ENCODE peak calls at places on chromosomes 4 and X, in six cellular contexts. One of them, this sample, is unnamed. For H3F3A, the result is how much of the 10 kb centered on the place peaks cover.

GRCh38 chrX:72358313-72358712 is 52.6 kb upstream of the CITED1 start:
- DNase-seq in MM.1S: no peak
- DNase-seq in PC-9: no peak
- DNase-seq in neural progenitor cell: no peak
- DNase-seq in GM23338: no peak
- DNase-seq in GM23248: peak
- DNase-seq in this sample: peak

GRCh38 chrX:107827137-107827831 is 1.6 kb downstream of the MID2 start:
- DNase-seq in GM23338: no peak
- DNase-seq in PC-9: no peak
- DNase-seq in GM23248: peak
- DNase-seq in neural progenitor cell: no peak
- DNase-seq in MM.1S: no peak
- DNase-seq in this sample: no peak

GRCh38 chr4:113390850-113391249 is 341.4 kb downstream of the ANK2 start:
- DNase-seq in MM.1S: no peak
- DNase-seq in neural progenitor cell: no peak
- DNase-seq in GM23248: no peak
- DNase-seq in PC-9: no peak
- DNase-seq in GM23338: no peak
- DNase-seq in this sample: no peak

GRCh38 chr4:1708581-1708980 is 3.5 kb downstream of the SLBP start:
- DNase-seq in neural progenitor cell: no peak
- DNase-seq in PC-9: no peak
- DNase-seq in MM.1S: no peak
- DNase-seq in GM23338: no peak
- DNase-seq in GM23248: no peak
- DNase-seq in this sample: no peak

GRCh38 chr4:20288846-20289512 is 37.3 kb downstream of the SLIT2 start:
- DNase-seq in neural progenitor cell: no peak
- DNase-seq in PC-9: no peak
- DNase-seq in GM23338: no peak
- DNase-seq in MM.1S: no peak
- DNase-seq in GM23248: peak
- DNase-seq in this sample: peak

GRCh38 chrX:69388526-69388925 is 115.6 kb upstream of the NALF2 start:
- DNase-seq in GM23248: no peak
- DNase-seq in MM.1S: no peak
- DNase-seq in GM23338: no peak
- DNase-seq in PC-9: no peak
- DNase-seq in neural progenitor cell: no peak
- DNase-seq in this sample: no peak

GRCh38 chr4:146059153-146059552 is 116.4 kb upstream of the LSM6 start:
- DNase-seq in GM23338: no peak
- DNase-seq in neural progenitor cell: no peak
- DNase-seq in GM23248: no peak
- DNase-seq in MM.1S: no peak
- DNase-seq in PC-9: no peak
- DNase-seq in this sample: no peak

GRCh38 chrX:104854188-104854587 is 288.2 kb downstream of the IL1RAPL2 start:
- DNase-seq in neural progenitor cell: no peak
- DNase-seq in MM.1S: no peak
- DNase-seq in GM23248: no peak
- DNase-seq in PC-9: no peak
- DNase-seq in GM23338: no peak
- DNase-seq in this sample: peak

GRCh38 chrX:46722742-46723568 is 36.0 kb downstream of the SLC9A7 start:
- DNase-seq in neural progenitor cell: no peak
- DNase-seq in GM23338: no peak
- DNase-seq in GM23248: peak
- DNase-seq in MM.1S: no peak
- DNase-seq in PC-9: no peak
- DNase-seq in this sample: peak

GRCh38 chr4:7980036-7980435 is 40.4 kb upstream of the AFAP1 start:
- DNase-seq in PC-9: no peak
- DNase-seq in GM23338: no peak
- DNase-seq in neural progenitor cell: no peak
- DNase-seq in MM.1S: no peak
- DNase-seq in GM23248: peak
- DNase-seq in this sample: peak

GRCh38 chr4:158290912-158291311 is 80.6 kb downstream of the TMEM144 start:
- DNase-seq in PC-9: no peak
- DNase-seq in neural progenitor cell: no peak
- DNase-seq in GM23248: no peak
- DNase-seq in GM23338: no peak
- DNase-seq in MM.1S: no peak
- DNase-seq in this sample: no peak

GRCh38 chr4:16685536-16685935 is 212.9 kb downstream of the LDB2 start:
- DNase-seq in neural progenitor cell: no peak
- DNase-seq in GM23338: no peak
- DNase-seq in GM23248: peak
- DNase-seq in MM.1S: no peak
- DNase-seq in PC-9: no peak
- DNase-seq in this sample: no peak

GRCh38 chr4:16687845-16688244 is 210.6 kb downstream of the LDB2 start:
- DNase-seq in PC-9: no peak
- DNase-seq in MM.1S: no peak
- DNase-seq in GM23338: no peak
- DNase-seq in GM23248: no peak
- DNase-seq in neural progenitor cell: no peak
- DNase-seq in this sample: peak

GRCh38 chr4:16684083-16684482 is 214.4 kb downstream of the LDB2 start:
- DNase-seq in neural progenitor cell: no peak
- DNase-seq in GM23248: peak
- DNase-seq in PC-9: no peak
- DNase-seq in MM.1S: no peak
- DNase-seq in GM23338: no peak
- DNase-seq in this sample: no peak

GRCh38 chr4:16687011-16687410 is 211.4 kb downstream of the LDB2 start:
- DNase-seq in GM23338: no peak
- DNase-seq in MM.1S: no peak
- DNase-seq in PC-9: no peak
- DNase-seq in neural progenitor cell: no peak
- DNase-seq in GM23248: no peak
- DNase-seq in this sample: no peak

GRCh38 chr4:16686195-16686594 is 212.2 kb downstream of the LDB2 start:
- DNase-seq in neural progenitor cell: no peak
- DNase-seq in MM.1S: no peak
- DNase-seq in GM23338: no peak
- DNase-seq in PC-9: no peak
- DNase-seq in GM23248: peak
- DNase-seq in this sample: peak
- H2AFZ ChIP-seq in neural progenitor cell: no peak
- H2AFZ ChIP-seq in MM.1S: no peak
- H2AFZ ChIP-seq in GM23338: no peak
- H2AFZ ChIP-seq in PC-9: no peak
- H2AFZ ChIP-seq in GM23248: peak
- H2AFZ ChIP-seq in this sample: no peak

DNA sequence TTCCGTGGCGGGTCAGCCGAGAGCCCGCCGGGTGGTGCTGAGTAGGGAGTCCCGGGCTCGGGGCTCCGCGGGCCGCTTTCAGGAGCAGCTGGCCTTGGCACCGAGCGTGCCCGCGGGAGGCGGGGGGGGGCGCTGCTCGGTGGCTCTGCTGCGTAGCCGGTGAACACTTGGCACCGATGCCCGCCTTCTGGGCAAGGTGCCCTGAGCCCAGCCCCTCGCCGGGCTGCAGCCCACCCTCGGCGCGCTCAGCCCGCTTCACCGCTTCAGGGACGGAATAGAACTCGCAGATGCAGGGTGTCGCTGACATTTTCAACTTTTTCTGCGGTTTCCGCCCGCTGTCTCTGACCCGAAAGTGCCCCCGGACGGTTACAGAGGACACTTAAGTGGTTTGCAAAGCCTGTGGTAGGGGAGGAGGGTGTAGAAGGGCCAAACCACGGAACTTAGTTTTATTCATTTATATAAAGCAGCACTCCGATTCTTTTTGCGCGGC is 659 bp downstream of the CD38 start:
- DNase-seq in MM.1S: peak
- DNase-seq in GM23248: peak
- DNase-seq in GM23338: peak
- DNase-seq in PC-9: peak
- DNase-seq in neural progenitor cell: no peak
- DNase-seq in this sample: no peak
- H3F3A ChIP-seq in MM.1S: under half
- H3F3A ChIP-seq in GM23248: under half
- H3F3A ChIP-seq in GM23338: under half
- H3F3A ChIP-seq in PC-9: under half
- H3F3A ChIP-seq in neural progenitor cell: under half
- H3F3A ChIP-seq in this sample: under half

DNA sequence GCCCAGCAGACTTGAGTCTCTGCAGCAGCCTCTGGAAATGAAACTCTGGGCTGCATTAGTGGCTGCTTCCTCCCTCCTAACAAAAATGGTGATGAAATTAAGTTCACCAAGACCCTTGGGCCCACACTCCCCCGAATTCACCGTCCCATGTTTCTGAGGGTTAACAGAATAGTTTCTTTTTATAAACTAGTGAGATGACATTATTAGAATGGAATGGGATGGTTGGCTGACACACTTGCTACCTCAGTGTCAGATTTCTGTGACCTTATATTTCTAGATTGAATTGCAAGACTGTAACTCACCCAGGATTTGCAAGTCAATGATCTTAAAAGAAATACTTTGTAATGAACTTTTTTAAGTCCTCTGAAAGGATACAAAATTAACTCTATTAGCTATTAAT is 127.1 kb downstream of the SHROOM3 start:
- DNase-seq in PC-9: no peak
- DNase-seq in GM23338: no peak
- DNase-seq in MM.1S: no peak
- DNase-seq in GM23248: peak
- DNase-seq in neural progenitor cell: no peak
- DNase-seq in this sample: peak
- H2AFZ ChIP-seq in PC-9: no peak
- H2AFZ ChIP-seq in GM23338: no peak
- H2AFZ ChIP-seq in MM.1S: no peak
- H2AFZ ChIP-seq in GM23248: peak
- H2AFZ ChIP-seq in neural progenitor cell: no peak
- H2AFZ ChIP-seq in this sample: peak

GRCh38 chr4:40246938-40247337 is 50.1 kb downstream of the RHOH start:
- DNase-seq in MM.1S: no peak
- DNase-seq in GM23338: no peak
- DNase-seq in neural progenitor cell: no peak
- DNase-seq in GM23248: no peak
- DNase-seq in PC-9: no peak
- DNase-seq in this sample: no peak
- H3F3A ChIP-seq in MM.1S: under half
- H3F3A ChIP-seq in GM23338: under half
- H3F3A ChIP-seq in neural progenitor cell: under half
- H3F3A ChIP-seq in GM23248: under half
- H3F3A ChIP-seq in PC-9: under half
- H3F3A ChIP-seq in this sample: under half

GRCh38 chr4:27081675-27082579 is 221.3 kb downstream of the STIM2 start:
- DNase-seq in MM.1S: peak
- DNase-seq in GM23248: no peak
- DNase-seq in GM23338: no peak
- DNase-seq in PC-9: no peak
- DNase-seq in neural progenitor cell: no peak
- DNase-seq in this sample: no peak

GRCh38 chr4:27087306-27088045 is 226.8 kb downstream of the STIM2 start:
- DNase-seq in GM23248: no peak
- DNase-seq in GM23338: peak
- DNase-seq in PC-9: no peak
- DNase-seq in neural progenitor cell: no peak
- DNase-seq in MM.1S: no peak
- DNase-seq in this sample: no peak

GRCh38 chr4:27088491-27088890 is 227.8 kb downstream of the STIM2 start:
- DNase-seq in PC-9: no peak
- DNase-seq in MM.1S: no peak
- DNase-seq in GM23248: no peak
- DNase-seq in GM23338: no peak
- DNase-seq in neural progenitor cell: no peak
- DNase-seq in this sample: no peak

GRCh38 chr4:27082786-27083185 is 222.1 kb downstream of the STIM2 start:
- DNase-seq in PC-9: no peak
- DNase-seq in GM23338: no peak
- DNase-seq in neural progenitor cell: no peak
- DNase-seq in GM23248: no peak
- DNase-seq in MM.1S: no peak
- DNase-seq in this sample: no peak

GRCh38 chr4:27084685-27085356 is 224.2 kb downstream of the STIM2 start:
- DNase-seq in PC-9: no peak
- DNase-seq in neural progenitor cell: peak
- DNase-seq in MM.1S: peak
- DNase-seq in GM23338: peak
- DNase-seq in GM23248: peak
- DNase-seq in this sample: peak
- H2AFZ ChIP-seq in PC-9: no peak
- H2AFZ ChIP-seq in neural progenitor cell: peak
- H2AFZ ChIP-seq in MM.1S: peak
- H2AFZ ChIP-seq in GM23338: peak
- H2AFZ ChIP-seq in GM23248: peak
- H2AFZ ChIP-seq in this sample: peak

DNA sequence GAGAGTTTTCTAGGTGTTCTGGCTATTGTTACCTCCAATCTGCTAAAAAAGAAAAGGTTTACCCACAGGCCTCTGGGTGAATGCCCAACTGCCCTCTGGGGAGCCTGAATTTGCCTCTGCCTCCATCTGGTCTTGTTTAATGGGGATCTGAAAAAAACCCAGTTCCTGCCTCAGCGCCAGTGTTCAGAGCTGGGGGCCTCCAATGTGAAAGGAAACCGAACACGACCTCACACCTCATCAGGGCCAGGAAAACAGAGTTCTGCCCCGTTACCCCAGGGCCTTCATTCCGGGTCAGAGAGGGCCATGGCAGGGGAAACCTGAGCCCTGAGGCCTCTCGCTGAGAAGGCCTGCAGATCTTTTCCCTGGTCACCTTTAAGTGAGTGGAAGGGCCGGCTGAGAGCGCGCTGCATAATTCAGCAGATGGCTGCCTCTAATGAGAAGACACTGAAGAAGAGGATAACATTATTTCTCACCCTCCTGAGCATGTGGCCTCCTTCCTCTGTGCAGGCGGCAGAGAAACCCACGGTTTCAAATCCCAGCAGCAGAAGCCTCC is 6.8 kb downstream of the SEPTIN6 start:
- DNase-seq in PC-9: no peak
- DNase-seq in GM23248: peak
- DNase-seq in MM.1S: peak
- DNase-seq in neural progenitor cell: no peak
- DNase-seq in GM23338: no peak
- DNase-seq in this sample: no peak
- H3F3A ChIP-seq in PC-9: under half
- H3F3A ChIP-seq in GM23248: under half
- H3F3A ChIP-seq in MM.1S: half or more
- H3F3A ChIP-seq in neural progenitor cell: under half
- H3F3A ChIP-seq in GM23338: under half
- H3F3A ChIP-seq in this sample: under half

GRCh38 chr4:3707423-3708102 is 58.6 kb upstream of the ADRA2C start:
- DNase-seq in MM.1S: no peak
- DNase-seq in GM23338: no peak
- DNase-seq in GM23248: peak
- DNase-seq in PC-9: no peak
- DNase-seq in neural progenitor cell: no peak
- DNase-seq in this sample: no peak
- H2AFZ ChIP-seq in MM.1S: no peak
- H2AFZ ChIP-seq in GM23338: no peak
- H2AFZ ChIP-seq in GM23248: peak
- H2AFZ ChIP-seq in PC-9: no peak
- H2AFZ ChIP-seq in neural progenitor cell: no peak
- H2AFZ ChIP-seq in this sample: no peak

GRCh38 chr4:119296356-119296755 is 25.6 kb downstream of the FABP2 start:
- DNase-seq in GM23338: no peak
- DNase-seq in neural progenitor cell: no peak
- DNase-seq in MM.1S: no peak
- DNase-seq in GM23248: no peak
- DNase-seq in PC-9: no peak
- DNase-seq in this sample: no peak
- H3F3A ChIP-seq in GM23338: under half
- H3F3A ChIP-seq in neural progenitor cell: under half
- H3F3A ChIP-seq in MM.1S: under half
- H3F3A ChIP-seq in GM23248: half or more
- H3F3A ChIP-seq in PC-9: under half
- H3F3A ChIP-seq in this sample: under half

GRCh38 chr4:115675721-115676120 is 562.3 kb upstream of the NDST4 start:
- DNase-seq in MM.1S: no peak
- DNase-seq in GM23248: no peak
- DNase-seq in neural progenitor cell: no peak
- DNase-seq in PC-9: no peak
- DNase-seq in GM23338: no peak
- DNase-seq in this sample: no peak
- H2AFZ ChIP-seq in MM.1S: no peak
- H2AFZ ChIP-seq in GM23248: no peak
- H2AFZ ChIP-seq in neural progenitor cell: no peak
- H2AFZ ChIP-seq in PC-9: no peak
- H2AFZ ChIP-seq in GM23338: no peak
- H2AFZ ChIP-seq in this sample: no peak

This sample was measured in PC-3.